ENCODE peak calls at places on chromosome 22, in five cellular contexts. One of them, this sample, is unnamed.

GRCh38 chr22:39592104-39593060 is 21.8 kb downstream of the CACNA1I start:
- DNase-seq in upper lobe of right lung: no peak
- DNase-seq in adrenal gland: peak; percentile 97
- DNase-seq in brain microvascular endothelial cell: peak; percentile 71
- DNase-seq in AG04450: peak; percentile 45
- DNase-seq in this sample: peak; percentile 21

GRCh38 chr22:24845036-24845918 is 39.3 kb downstream of the SGSM1 start:
- DNase-seq in upper lobe of right lung: no peak
- DNase-seq in AG04450: no peak
- DNase-seq in brain microvascular endothelial cell: no peak
- DNase-seq in adrenal gland: peak; percentile 91
- DNase-seq in this sample: peak; percentile 4

GRCh38 chr22:36017661-36018091 is 10.9 kb downstream of the RBFOX2 start:
- DNase-seq in upper lobe of right lung: no peak
- DNase-seq in brain microvascular endothelial cell: no peak
- DNase-seq in AG04450: no peak
- DNase-seq in adrenal gland: no peak
- DNase-seq in this sample: no peak

GRCh38 chr22:43007519-43008102 is 7.3 kb downstream of the PACSIN2 start:
- DNase-seq in upper lobe of right lung: peak; percentile 80
- DNase-seq in AG04450: no peak
- DNase-seq in adrenal gland: peak; percentile 60
- DNase-seq in brain microvascular endothelial cell: peak; percentile 68
- DNase-seq in this sample: no peak

GRCh38 chr22:26558246-26558895 is 31.6 kb downstream of the TPST2 start:
- DNase-seq in brain microvascular endothelial cell: peak; percentile 64
- DNase-seq in adrenal gland: peak; percentile 62
- DNase-seq in upper lobe of right lung: no peak
- DNase-seq in AG04450: no peak
- DNase-seq in this sample: no peak

GRCh38 chr22:41380993-41381328 is 781 bp upstream of the TEF start:
- DNase-seq in brain microvascular endothelial cell: peak; percentile 67
- DNase-seq in AG04450: peak; percentile 89
- DNase-seq in adrenal gland: peak; percentile 93
- DNase-seq in upper lobe of right lung: no peak
- DNase-seq in this sample: peak; percentile 78

GRCh38 chr22:36569999-36570398 is 41.0 kb upstream of the EIF3D start:
- DNase-seq in AG04450: no peak
- DNase-seq in brain microvascular endothelial cell: peak; percentile 44
- DNase-seq in adrenal gland: no peak
- DNase-seq in upper lobe of right lung: no peak
- DNase-seq in this sample: no peak

GRCh38 chr22:41504397-41504796 is 35.5 kb downstream of the ACO2 start:
- DNase-seq in AG04450: no peak
- DNase-seq in brain microvascular endothelial cell: peak; percentile 49
- DNase-seq in upper lobe of right lung: no peak
- DNase-seq in adrenal gland: peak; percentile 90
- DNase-seq in this sample: no peak

GRCh38 chr22:44892803-44893730 is 116.7 kb downstream of the PHF21B start:
- DNase-seq in upper lobe of right lung: peak; percentile 57
- DNase-seq in AG04450: no peak
- DNase-seq in adrenal gland: no peak
- DNase-seq in brain microvascular endothelial cell: no peak
- DNase-seq in this sample: no peak

GRCh38 chr22:49767355-49768062 is 60.2 kb downstream of the BRD1 start:
- DNase-seq in brain microvascular endothelial cell: peak; percentile 51
- DNase-seq in AG04450: no peak
- DNase-seq in upper lobe of right lung: peak; percentile 54
- DNase-seq in adrenal gland: no peak
- DNase-seq in this sample: no peak

GRCh38 chr22:32591620-32592019 is 117.0 kb downstream of the FBXO7 start:
- DNase-seq in AG04450: no peak
- DNase-seq in upper lobe of right lung: no peak
- DNase-seq in brain microvascular endothelial cell: peak; percentile 63
- DNase-seq in adrenal gland: no peak
- DNase-seq in this sample: peak; percentile 69

GRCh38 chr22:35905894-35906293 is 122.7 kb downstream of the RBFOX2 start:
- DNase-seq in upper lobe of right lung: no peak
- DNase-seq in AG04450: no peak
- DNase-seq in adrenal gland: no peak
- DNase-seq in brain microvascular endothelial cell: no peak
- DNase-seq in this sample: no peak

GRCh38 chr22:37196539-37197450 is 8.7 kb upstream of the C1QTNF6 start:
- DNase-seq in upper lobe of right lung: peak; percentile 89
- DNase-seq in AG04450: peak; percentile 38
- DNase-seq in brain microvascular endothelial cell: no peak
- DNase-seq in adrenal gland: peak; percentile 95
- DNase-seq in this sample: peak; percentile 61

GRCh38 chr22:44870021-44870420 is 117.6 kb downstream of the ARHGAP8 start:
- DNase-seq in adrenal gland: no peak
- DNase-seq in brain microvascular endothelial cell: no peak
- DNase-seq in AG04450: no peak
- DNase-seq in upper lobe of right lung: no peak
- DNase-seq in this sample: no peak

GRCh38 chr22:37279469-37279868 is 2.8 kb upstream of the CYTH4 start:
- DNase-seq in AG04450: no peak
- DNase-seq in upper lobe of right lung: no peak
- DNase-seq in brain microvascular endothelial cell: no peak
- DNase-seq in adrenal gland: no peak
- DNase-seq in this sample: no peak

GRCh38 chr22:32999039-32999861 is 58.9 kb downstream of the SYN3 start:
- DNase-seq in brain microvascular endothelial cell: no peak
- DNase-seq in adrenal gland: no peak
- DNase-seq in upper lobe of right lung: no peak
- DNase-seq in AG04450: no peak
- DNase-seq in this sample: no peak

GRCh38 chr22:26777402-26777801 is 120.0 kb downstream of the MIAT start:
- DNase-seq in adrenal gland: peak; percentile 79
- DNase-seq in upper lobe of right lung: no peak
- DNase-seq in AG04450: no peak
- DNase-seq in brain microvascular endothelial cell: no peak
- DNase-seq in this sample: peak; percentile 41

GRCh38 chr22:44003776-44004460 is 20.2 kb upstream of the PARVB start:
- DNase-seq in adrenal gland: no peak
- DNase-seq in AG04450: no peak
- DNase-seq in upper lobe of right lung: peak; percentile 59
- DNase-seq in brain microvascular endothelial cell: no peak
- DNase-seq in this sample: no peak

GRCh38 chr22:36224245-36224644 is 15.1 kb downstream of the APOL2 start:
- DNase-seq in adrenal gland: no peak
- DNase-seq in brain microvascular endothelial cell: no peak
- DNase-seq in AG04450: no peak
- DNase-seq in upper lobe of right lung: no peak
- DNase-seq in this sample: no peak

GRCh38 chr22:30230787-30231461 is 15.6 kb downstream of the LIF start:
- DNase-seq in adrenal gland: no peak
- DNase-seq in AG04450: no peak
- DNase-seq in brain microvascular endothelial cell: no peak
- DNase-seq in upper lobe of right lung: no peak
- DNase-seq in this sample: no peak

GRCh38 chr22:45009881-45010531 is at the start of gene PHF21B:
- DNase-seq in adrenal gland: peak; percentile 54
- DNase-seq in upper lobe of right lung: no peak
- DNase-seq in brain microvascular endothelial cell: no peak
- DNase-seq in AG04450: no peak
- DNase-seq in this sample: no peak

GRCh38 chr22:25448435-25449051 is 115.9 kb upstream of the GRK3 start:
- DNase-seq in brain microvascular endothelial cell: peak; percentile 13
- DNase-seq in AG04450: no peak
- DNase-seq in adrenal gland: no peak
- DNase-seq in upper lobe of right lung: no peak
- DNase-seq in this sample: no peak

GRCh38 chr22:37318255-37319109 is 36.2 kb downstream of the CYTH4 start:
- DNase-seq in brain microvascular endothelial cell: no peak
- DNase-seq in adrenal gland: no peak
- DNase-seq in AG04450: no peak
- DNase-seq in upper lobe of right lung: no peak
- DNase-seq in this sample: no peak

GRCh38 chr22:49211176-49211575 is 616.5 kb downstream of the BRD1 start:
- DNase-seq in adrenal gland: no peak
- DNase-seq in AG04450: no peak
- DNase-seq in upper lobe of right lung: peak; percentile 31
- DNase-seq in brain microvascular endothelial cell: no peak
- DNase-seq in this sample: no peak

GRCh38 chr22:42604403-42604802 is 10.3 kb downstream of the POLDIP3 start:
- DNase-seq in upper lobe of right lung: no peak
- DNase-seq in adrenal gland: no peak
- DNase-seq in brain microvascular endothelial cell: peak; percentile 22
- DNase-seq in AG04450: no peak
- DNase-seq in this sample: no peak

GRCh38 chr22:31241936-31242335 is 29.8 kb downstream of the LIMK2 start:
- DNase-seq in upper lobe of right lung: no peak
- DNase-seq in adrenal gland: no peak
- DNase-seq in brain microvascular endothelial cell: peak; percentile 82
- DNase-seq in AG04450: no peak
- DNase-seq in this sample: no peak
- TF ChIP-seq CTCF in upper lobe of right lung: no peak
- TF ChIP-seq CTCF in adrenal gland: no peak
- TF ChIP-seq CTCF in brain microvascular endothelial cell: peak; percentile 51
- TF ChIP-seq CTCF in AG04450: peak; percentile 36
- TF ChIP-seq CTCF in this sample: peak; percentile 32

GRCh38 chr22:46146329-46146728 is 4.0 kb upstream of the PPARA start:
- DNase-seq in brain microvascular endothelial cell: no peak
- DNase-seq in adrenal gland: no peak
- DNase-seq in upper lobe of right lung: no peak
- DNase-seq in AG04450: no peak
- DNase-seq in this sample: no peak

GRCh38 chr22:46148336-46148735 is 2.0 kb upstream of the PPARA start:
- DNase-seq in AG04450: no peak
- DNase-seq in upper lobe of right lung: no peak
- DNase-seq in brain microvascular endothelial cell: no peak
- DNase-seq in adrenal gland: peak; percentile 21
- DNase-seq in this sample: no peak

GRCh38 chr22:46145896-46146295 is 4.4 kb upstream of the PPARA start:
- DNase-seq in upper lobe of right lung: no peak
- DNase-seq in AG04450: no peak
- DNase-seq in adrenal gland: peak; percentile 13
- DNase-seq in brain microvascular endothelial cell: no peak
- DNase-seq in this sample: no peak

GRCh38 chr22:46147471-46148267 is 2.7 kb upstream of the PPARA start:
- DNase-seq in upper lobe of right lung: peak; percentile 64
- DNase-seq in brain microvascular endothelial cell: no peak
- DNase-seq in AG04450: no peak
- DNase-seq in adrenal gland: peak; percentile 72
- DNase-seq in this sample: no peak

DNA sequence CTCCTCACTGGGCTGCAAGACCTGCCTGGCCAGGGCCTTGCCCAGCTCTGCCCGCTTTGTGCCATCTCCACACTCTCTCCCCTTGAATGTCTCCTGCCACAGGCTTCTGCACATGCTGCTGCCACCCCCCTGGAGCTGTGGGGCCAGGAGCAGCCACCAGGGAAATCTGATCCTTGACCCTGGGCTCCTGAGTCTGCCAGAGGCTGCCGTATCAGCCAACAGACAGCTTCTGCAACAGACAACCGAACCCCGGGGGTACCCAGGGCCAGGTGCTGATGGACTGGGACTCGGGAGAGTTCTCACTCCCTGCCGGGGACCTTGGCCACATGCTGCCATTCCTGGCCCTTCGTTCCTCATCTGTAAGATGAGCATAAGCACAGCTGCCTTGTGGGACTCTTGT is 3.3 kb upstream of the PPARA start:
- DNase-seq in adrenal gland: peak; percentile 23
- DNase-seq in AG04450: no peak
- DNase-seq in brain microvascular endothelial cell: no peak
- DNase-seq in upper lobe of right lung: peak; percentile 58
- DNase-seq in this sample: no peak
- H3K27me3 ChIP-seq in adrenal gland: no peaks in the 10 kb centered on the region
- H3K27me3 ChIP-seq in AG04450: peaks cover 64% of the 10 kb centered on the region
- H3K27me3 ChIP-seq in brain microvascular endothelial cell: peaks cover 15% of the 10 kb centered on the region
- H3K27me3 ChIP-seq in upper lobe of right lung: no peaks in the 10 kb centered on the region
- H3K27me3 ChIP-seq in this sample: peaks cover 28% of the 10 kb centered on the region

DNA sequence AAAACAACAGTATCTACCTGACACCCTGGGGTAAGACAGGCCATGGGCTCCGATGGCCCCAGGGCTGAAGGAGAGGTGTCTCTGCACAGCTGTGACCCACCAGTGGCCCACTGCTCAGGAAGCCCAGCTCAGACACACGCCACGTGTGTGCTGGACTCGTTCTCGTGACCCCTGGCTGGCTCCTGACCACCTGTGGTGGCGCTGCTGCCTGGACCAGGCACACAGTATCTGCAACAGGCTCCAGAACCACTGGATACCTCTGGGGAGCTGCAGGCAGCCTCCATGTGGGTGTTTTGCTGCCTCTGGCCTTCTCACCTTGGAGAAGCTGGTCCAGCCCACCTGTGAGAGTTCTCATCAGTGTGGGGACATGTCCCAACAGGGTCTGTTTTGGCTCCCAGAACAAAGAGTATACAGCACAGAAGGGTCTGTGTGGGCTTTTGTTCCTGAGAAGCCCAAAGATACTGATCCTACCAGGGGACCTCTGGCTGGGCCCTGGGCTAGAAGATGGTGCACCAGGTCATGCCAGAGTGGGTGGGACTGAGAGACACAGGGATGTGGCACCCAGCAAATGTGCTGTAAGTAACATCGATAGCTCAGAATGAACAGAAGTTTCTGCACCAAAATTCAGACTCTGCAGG is 21.7 kb upstream of the SERPIND1 start:
- DNase-seq in upper lobe of right lung: no peak
- DNase-seq in adrenal gland: no peak
- DNase-seq in brain microvascular endothelial cell: no peak
- DNase-seq in AG04450: no peak
- DNase-seq in this sample: no peak
- H3K4me3 ChIP-seq in upper lobe of right lung: no peak overlapping the region
- H3K4me3 ChIP-seq in adrenal gland: no peak overlapping the region
- H3K4me3 ChIP-seq in brain microvascular endothelial cell: no peak overlapping the region
- H3K4me3 ChIP-seq in AG04450: no peak overlapping the region
- H3K4me3 ChIP-seq in this sample: no peak overlapping the region

DNA sequence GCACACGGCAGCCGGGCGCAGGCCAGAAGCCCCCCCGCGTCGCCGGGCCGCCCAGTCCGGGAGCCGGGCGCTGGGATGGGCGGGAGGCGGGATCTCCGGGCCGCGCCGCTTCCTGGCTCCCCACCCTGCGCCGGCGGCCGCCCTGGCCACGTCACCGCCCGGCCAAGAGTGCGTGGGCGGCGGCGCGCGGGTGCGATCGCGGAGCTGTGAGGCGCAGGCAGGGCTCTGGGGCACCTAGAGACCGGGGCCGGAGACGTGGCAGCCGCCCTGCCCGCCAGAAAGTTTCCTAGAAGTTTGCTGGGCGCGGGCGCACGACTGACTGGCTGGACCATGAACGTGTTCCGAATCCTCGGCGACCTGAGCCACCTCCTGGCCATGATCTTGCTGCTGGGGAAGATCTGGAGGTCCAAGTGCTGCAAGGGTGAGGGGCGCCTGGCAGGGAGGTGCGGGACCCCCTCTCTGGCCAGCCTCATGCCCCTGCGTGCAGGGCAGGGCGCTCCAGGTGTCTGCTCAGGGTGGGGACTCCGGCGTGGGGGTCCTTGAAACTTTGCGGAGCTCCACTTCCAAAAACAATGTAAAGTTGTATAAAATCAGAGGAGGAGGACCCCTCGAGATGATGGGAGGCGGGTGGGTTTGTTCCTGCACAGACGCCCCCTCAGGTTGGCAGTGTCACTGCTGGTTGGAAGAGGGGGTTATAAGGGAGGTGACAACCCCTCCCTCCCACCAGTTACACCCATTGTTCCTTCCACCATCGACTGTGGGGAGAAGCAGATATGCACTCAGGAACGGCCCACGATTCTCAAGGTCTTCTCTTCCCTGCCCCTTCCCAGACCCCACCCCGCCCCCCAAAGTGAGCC is at the start of gene KDELR3:
- DNase-seq in AG04450: peak; percentile 30
- DNase-seq in adrenal gland: peak; percentile 49
- DNase-seq in brain microvascular endothelial cell: peak; percentile 40
- DNase-seq in upper lobe of right lung: peak; percentile 86
- DNase-seq in this sample: no peak
- TF ChIP-seq CTCF in AG04450: peak; percentile 32
- TF ChIP-seq CTCF in adrenal gland: no peak
- TF ChIP-seq CTCF in brain microvascular endothelial cell: peak; percentile 48
- TF ChIP-seq CTCF in upper lobe of right lung: peak; percentile 5
- TF ChIP-seq CTCF in this sample: peak; percentile 40